ENCODE peak calls at places on chromosomes 6 and 20, in ten cellular contexts. Q is transverse colon; V is activated T-cell treated with anti-CD3 and anti-CD28 coated beads for 4 hours; P is mesendoderm; L is fibroblast of the conjunctiva; B is left ventricle myocardium inferior; M is GM12892; N is stimulated activated CD4-positive, alpha-beta T cell treated with anti-CD3 and anti-CD28 coated beads, Interleukin-1b, Interleukin-23, amount 100 ng/mL, for 24 hours; X is astrocyte; G is heart right ventricle. C is an unnamed sample.

GRCh38 chr20:40462600-40462999 is 226.4 kb downstream of the MAFB start:
- DNase-seq in Q (no peak), V (no peak), P (no peak), L (no peak), B (no peak), M (no peak), N (no peak), X (no peak), G (no peak), C (no peak)

GRCh38 chr6:138728672-138729071 is 44.9 kb upstream of the CCDC28A start:
- DNase-seq in Q (no peak), V (no peak), P (no peak), L (no peak), B (no peak), M (no peak), N (no peak), X (no peak), G (no peak), C (no peak)

GRCh38 chr6:162069995-162070394 is 657.6 kb downstream of the PRKN start:
- DNase-seq in Q (no peak), V (no peak), P (no peak), L (no peak), B (no peak), M (no peak), N (no peak), X (no peak), G (no peak), C (no peak)

GRCh38 chr20:6692566-6693168 is 74.8 kb upstream of the BMP2 start:
- DNase-seq in Q (peak; percentile 26), V (no peak), P (no peak), L (no peak), B (peak; percentile 19), M (no peak), N (no peak), X (no peak), G (no peak), C (no peak)

GRCh38 chr6:42333622-42334021 is 116.0 kb upstream of the MRPS10 start:
- DNase-seq in Q (no peak), V (no peak), P (no peak), L (no peak), B (no peak), M (no peak), N (no peak), X (no peak), G (no peak), C (no peak)

GRCh38 chr20:19275038-19275629 is 62.7 kb downstream of the SLC24A3 start:
- DNase-seq in Q (no peak), V (no peak), P (no peak), L (no peak), B (no peak), M (no peak), N (no peak), X (no peak), G (no peak), C (no peak)

GRCh38 chr6:53279301-53279700 is 69.4 kb downstream of the ELOVL5 start:
- DNase-seq in Q (no peak), V (no peak), P (no peak), L (no peak), B (no peak), M (no peak), N (no peak), X (no peak), G (no peak), C (no peak)

GRCh38 chr20:37396520-37397075 is 50.7 kb downstream of the SRC start:
- DNase-seq in Q (no peak), V (no peak), P (peak; percentile 97), L (no peak), B (no peak), M (no peak), N (no peak), X (no peak), G (no peak), C (no peak)

GRCh38 chr20:57498425-57499400 is 26.2 kb downstream of the CTCFL start:
- DNase-seq in Q (no peak), V (no peak), P (peak; percentile 79), L (no peak), B (no peak), M (no peak), N (no peak), X (no peak), G (no peak), C (peak; percentile 29)

GRCh38 chr20:14947536-14947935 is 610.1 kb upstream of the FLRT3 start:
- DNase-seq in Q (no peak), V (no peak), P (peak; percentile 79), L (no peak), B (no peak), M (no peak), N (no peak), X (no peak), G (no peak), C (no peak)

GRCh38 chr20:17381701-17382100 is 149.5 kb downstream of the BFSP1 start:
- DNase-seq in Q (no peak), V (no peak), P (no peak), L (no peak), B (no peak), M (no peak), N (no peak), X (no peak), G (no peak), C (no peak)